ENCODE peak calls at places on chromosome 5, in eight cellular contexts. I is fibroblast of the conjunctiva, M is esophagus muscularis mucosa, U is gastrocnemius medialis, Y is aorta, G is tibial artery, Q is GM23338, O is HuH-7.5. P is an unnamed sample.

GRCh38 chr5:170818222-170818621 is 34.7 kb downstream of the GABRP start:
- DNase-seq in U (no peak), Q (no peak), G (no peak), O (no peak), M (no peak), I (no peak), Y (no peak), P (peak)

GRCh38 chr5:131148835-131149234 is 16.2 kb downstream of the HINT1 start:
- DNase-seq in Q (no peak), Y (no peak), O (no peak), I (no peak), M (no peak), U (no peak), G (no peak), P (no peak)

GRCh38 chr5:159183247-159183646 is 26.1 kb downstream of the RNF145 start:
- DNase-seq in O (no peak), Y (no peak), U (no peak), G (no peak), Q (no peak), M (no peak), I (no peak), P (no peak)

GRCh38 chr5:154365823-154366222 is 80.0 kb upstream of the SAP30L start:
- DNase-seq in U (no peak), Q (no peak), M (no peak), G (no peak), O (no peak), Y (no peak), I (no peak), P (peak)

GRCh38 chr5:333945-334344 is 12.4 kb downstream of the AHRR start:
- DNase-seq in Y (no peak), M (no peak), Q (no peak), I (no peak), U (no peak), O (no peak), G (no peak), P (no peak)

GRCh38 chr5:129857124-129857523 is 47.1 kb upstream of the CHSY3 start:
- DNase-seq in M (no peak), I (peak), O (no peak), Y (no peak), U (no peak), G (no peak), Q (no peak), P (no peak)

GRCh38 chr5:53373420-53374188 is 106.8 kb upstream of the FST start:
- DNase-seq in Y (no peak), I (no peak), Q (no peak), G (no peak), U (no peak), M (no peak), O (no peak), P (no peak)

GRCh38 chr5:25418978-25419377 is 774.2 kb upstream of the CDH10 start:
- DNase-seq in U (no peak), I (no peak), O (no peak), Y (no peak), Q (no peak), G (no peak), M (no peak), P (no peak)

GRCh38 chr5:37208883-37209808 is 40.0 kb downstream of the CPLANE1 start:
- DNase-seq in I (peak), U (no peak), Y (peak), O (no peak), Q (peak), M (no peak), G (no peak), P (peak)

GRCh38 chr5:14450055-14450524 is 131.5 kb upstream of the OTULINL start:
- DNase-seq in Y (peak), O (no peak), Q (no peak), G (peak), I (peak), M (no peak), U (peak), P (peak)

GRCh38 chr5:31531543-31531887 is 378 bp downstream of the DROSHA start:
- DNase-seq in O (no peak), U (no peak), Q (no peak), I (no peak), Y (peak), G (no peak), M (no peak), P (peak)